ENCODE peak calls at places on chromosomes 2 and 18, in four cellular contexts. H, D, P and X are unnamed samples.
A peak's percentile ranks its signal among the peaks of the same experiment; 100 is the strongest.

GRCh38 chr2:203451011-203451410 is 84.1 kb downstream of the RAPH1 start:
- DNase-seq in H (no peak), D (no peak), P (no peak), X (no peak)

GRCh38 chr2:2931676-2932075 is 445.9 kb downstream of the EIPR1 start:
- DNase-seq in H (no peak), D (no peak), P (no peak), X (no peak)

GRCh38 chr2:121171625-121172119 is 113.3 kb downstream of the TFCP2L1 start:
- DNase-seq in H (no peak), D (no peak), P (no peak), X (no peak)

GRCh38 chr18:73045037-73045436 is 177.2 kb upstream of the NETO1 start:
- DNase-seq in H (no peak), D (no peak), P (no peak), X (no peak)

GRCh38 chr18:12599966-12600365 is 57.9 kb downstream of the SPIRE1 start:
- DNase-seq in H (no peak), D (no peak), P (no peak), X (no peak)

GRCh38 chr2:28484835-28485234 is 11.0 kb upstream of the PLB1 start:
- DNase-seq in H (no peak), D (no peak), P (no peak), X (no peak)

GRCh38 chr2:225326969-225327368 is 72.5 kb upstream of the NYAP2 start:
- DNase-seq in H (no peak), D (no peak), P (no peak), X (no peak)

GRCh38 chr2:10342245-10342951 is 39.7 kb downstream of the HPCAL1 start:
- DNase-seq in H (no peak), D (no peak), P (no peak), X (no peak)

GRCh38 chr2:108594132-108594981 is 60.1 kb downstream of the LIMS1 start:
- DNase-seq in H (no peak), D (no peak), P (no peak), X (no peak)

GRCh38 chr2:240419321-240419720 is 16.1 kb upstream of the GPC1 start:
- DNase-seq in H (no peak), D (no peak), P (no peak), X (no peak)

GRCh38 chr2:10447300-10448207 is 573 bp downstream of the ODC1 start:
- DNase-seq in H (no peak), D (peak; percentile 47), P (no peak), X (peak; percentile 25)

GRCh38 chr2:50751255-50752069 is 280.5 kb downstream of the NRXN1 start:
- DNase-seq in H (no peak), D (no peak), P (no peak), X (no peak)

DNA sequence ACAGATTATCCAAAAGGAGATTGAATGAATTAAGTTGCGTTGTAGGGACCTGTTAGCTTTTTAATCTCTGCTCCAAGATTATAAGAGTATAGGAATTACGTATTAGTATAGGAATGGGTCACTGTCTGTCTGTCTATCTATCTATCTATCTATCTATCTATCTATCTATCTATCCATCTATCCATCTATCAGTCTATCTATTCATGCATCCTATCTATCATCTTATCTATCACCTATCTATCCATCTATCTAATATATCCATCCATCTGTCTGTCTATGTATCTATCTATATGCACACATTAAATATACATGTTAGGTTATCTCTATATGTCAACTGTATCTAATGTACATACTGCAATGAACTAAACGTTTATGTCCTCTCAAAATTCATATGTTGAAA is 255.8 kb downstream of the LPIN1 start:
- DNase-seq in H (no peak), D (no peak), P (no peak), X (no peak)
- H3K9me3 ChIP-seq in H (no peaks in the 10 kb centered on the region), D (no peaks in the 10 kb centered on the region), P (no peaks in the 10 kb centered on the region), X (no peaks in the 10 kb centered on the region)

DNA sequence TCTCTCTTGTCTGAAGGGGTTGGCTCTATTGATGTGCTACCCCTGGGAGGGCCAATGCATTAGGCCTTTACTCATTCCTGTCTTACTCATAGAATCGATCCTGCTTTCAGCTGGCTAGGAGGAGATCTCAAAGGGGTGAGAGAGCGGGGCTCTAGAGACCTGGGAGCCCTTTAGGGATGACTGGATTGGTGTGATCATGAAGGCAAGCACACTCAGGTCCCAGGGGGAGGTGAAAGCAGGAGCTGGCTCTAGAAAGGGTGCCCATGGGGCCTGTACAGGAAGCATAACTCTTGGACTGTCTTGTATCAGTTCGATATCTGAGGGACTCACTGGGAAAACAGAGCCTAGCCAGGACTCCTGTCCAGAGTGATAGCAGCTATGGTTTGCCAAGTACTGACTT is 47.8 kb downstream of the INPP4A start:
- DNase-seq in H (no peak), D (no peak), P (no peak), X (no peak)
- H3K9me3 ChIP-seq in H (no peaks in the 10 kb centered on the region), D (no peaks in the 10 kb centered on the region), P (peaks cover 10% of the 10 kb centered on the region), X (no peaks in the 10 kb centered on the region)

GRCh38 chr18:66724664-66725356 is 120.9 kb upstream of the CDH19 start:
- DNase-seq in H (no peak), D (no peak), P (no peak), X (no peak)

GRCh38 chr18:66728951-66729350 is 125.1 kb upstream of the CDH19 start:
- DNase-seq in H (no peak), D (no peak), P (no peak), X (no peak)

GRCh38 chr18:66727991-66728390 is 124.1 kb upstream of the CDH19 start:
- DNase-seq in H (no peak), D (no peak), P (no peak), X (no peak)

GRCh38 chr18:66734451-66734850 is 130.6 kb upstream of the CDH19 start:
- DNase-seq in H (no peak), D (no peak), P (no peak), X (no peak)

DNA sequence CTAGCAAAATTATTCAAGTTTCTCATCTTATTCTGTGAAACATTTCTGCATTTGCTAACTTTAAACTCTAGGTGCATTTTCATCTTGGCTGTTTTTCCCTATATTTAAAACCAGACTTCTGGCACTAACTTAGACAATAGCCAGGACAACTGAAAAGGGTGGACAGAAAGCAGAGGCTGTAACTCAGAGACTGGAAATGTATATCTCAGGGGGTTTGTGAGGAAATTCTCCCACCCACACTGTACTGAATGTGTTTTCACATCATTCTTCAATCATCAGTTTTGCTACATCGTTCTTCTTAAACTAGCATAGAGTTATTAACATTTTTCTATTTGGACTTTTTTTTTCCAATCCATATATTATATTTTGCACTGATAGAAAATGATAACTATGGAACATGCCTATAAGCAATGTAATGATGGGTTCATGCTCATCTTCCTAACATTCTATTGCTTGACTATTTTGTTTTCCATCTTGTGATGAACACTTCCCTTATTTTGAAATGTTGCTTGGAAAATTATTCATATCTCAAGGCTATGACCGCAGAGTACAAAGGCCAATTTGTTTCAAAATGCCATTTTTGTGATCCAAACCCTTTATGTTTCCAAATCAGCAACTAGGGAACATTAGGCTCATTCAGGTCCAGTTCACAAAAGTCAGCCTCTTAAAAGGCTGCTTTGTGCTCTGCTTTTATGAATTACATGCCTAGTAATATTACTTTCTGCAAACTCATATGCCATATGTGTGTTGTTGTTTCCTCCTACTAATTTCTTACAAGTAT is 125.8 kb upstream of the CDH19 start:
- DNase-seq in H (no peak), D (no peak), P (no peak), X (no peak)
- H3K9me3 ChIP-seq in H (no peaks in the 10 kb centered on the region), D (no peaks in the 10 kb centered on the region), P (no peaks in the 10 kb centered on the region), X (no peaks in the 10 kb centered on the region)

DNA sequence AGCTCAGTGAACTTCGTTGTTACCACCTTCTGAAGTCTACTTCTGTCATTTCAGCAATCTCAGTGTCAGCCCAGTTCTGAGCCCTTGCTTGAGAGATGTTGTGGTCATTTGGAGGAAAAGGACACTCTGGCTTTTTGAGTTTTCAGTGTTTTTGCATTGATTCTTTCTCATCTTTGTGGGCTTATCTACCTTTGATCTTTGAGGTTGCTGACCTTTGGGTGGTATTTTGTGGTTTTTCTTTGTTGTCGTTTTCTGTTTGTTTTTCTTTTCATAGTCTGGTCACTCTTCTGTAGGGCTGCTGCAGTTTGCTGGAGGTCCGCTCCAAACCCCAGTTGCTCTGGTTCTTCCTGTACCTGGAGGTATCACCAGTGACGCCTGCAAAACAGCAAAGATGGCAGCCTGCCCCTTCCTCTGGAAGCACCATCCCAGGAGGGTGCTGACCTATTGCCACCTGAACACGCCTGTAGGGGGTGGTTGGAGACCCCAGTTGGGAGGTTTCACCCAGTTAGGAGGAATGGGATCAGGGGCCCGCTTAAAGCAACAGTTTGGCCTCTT is 74.7 kb downstream of the EPC2 start:
- DNase-seq in H (no peak), D (no peak), P (no peak), X (no peak)
- H3K9me3 ChIP-seq in H (no peaks in the 10 kb centered on the region), D (peaks cover 10% of the 10 kb centered on the region), P (no peaks in the 10 kb centered on the region), X (no peaks in the 10 kb centered on the region)

GRCh38 chr2:125885340-125885739 is 770.6 kb upstream of the GYPC start:
- DNase-seq in H (no peak), D (no peak), P (no peak), X (no peak)

DNA sequence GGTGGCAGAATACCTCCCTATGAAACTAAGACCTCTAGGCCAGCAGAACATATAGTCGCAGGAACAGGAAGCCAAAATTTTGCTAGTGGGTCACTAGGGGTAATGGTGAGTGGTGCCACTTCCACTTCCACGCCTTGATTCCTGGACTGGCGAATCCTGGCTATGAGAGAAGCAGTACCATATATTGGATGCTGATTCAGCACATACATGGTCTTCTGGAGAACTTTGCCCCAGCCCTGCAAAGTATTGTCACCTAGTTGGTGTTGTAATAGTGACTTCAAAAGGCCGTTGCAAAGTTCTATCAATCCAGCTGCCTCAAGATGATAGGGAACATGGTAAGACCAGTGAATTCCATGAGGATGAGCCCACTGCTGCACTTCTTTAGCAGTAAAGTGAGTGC is 769.8 kb upstream of the GYPC start:
- DNase-seq in H (no peak), D (no peak), P (no peak), X (no peak)
- H3K9me3 ChIP-seq in H (peaks cover 31% of the 10 kb centered on the region), D (peaks cover 12% of the 10 kb centered on the region), P (no peaks in the 10 kb centered on the region), X (no peaks in the 10 kb centered on the region)

GRCh38 chr18:4734021-4734420 is 278.9 kb upstream of the DLGAP1 start:
- DNase-seq in H (no peak), D (no peak), P (no peak), X (no peak)
- H3K9me3 ChIP-seq in H (no peaks in the 10 kb centered on the region), D (no peaks in the 10 kb centered on the region), P (no peaks in the 10 kb centered on the region), X (no peaks in the 10 kb centered on the region)

GRCh38 chr18:24090876-24091275 is 48.0 kb upstream of the CABYR start:
- DNase-seq in H (no peak), D (no peak), P (no peak), X (no peak)

GRCh38 chr18:24095976-24096375 is 42.9 kb upstream of the CABYR start:
- DNase-seq in H (no peak), D (no peak), P (no peak), X (no peak)

GRCh38 chr18:24089059-24089458 is 49.8 kb upstream of the CABYR start:
- DNase-seq in H (no peak), D (no peak), P (no peak), X (no peak)

GRCh38 chr18:24089626-24090337 is 49.1 kb upstream of the CABYR start:
- DNase-seq in H (no peak), D (no peak), P (no peak), X (no peak)

DNA sequence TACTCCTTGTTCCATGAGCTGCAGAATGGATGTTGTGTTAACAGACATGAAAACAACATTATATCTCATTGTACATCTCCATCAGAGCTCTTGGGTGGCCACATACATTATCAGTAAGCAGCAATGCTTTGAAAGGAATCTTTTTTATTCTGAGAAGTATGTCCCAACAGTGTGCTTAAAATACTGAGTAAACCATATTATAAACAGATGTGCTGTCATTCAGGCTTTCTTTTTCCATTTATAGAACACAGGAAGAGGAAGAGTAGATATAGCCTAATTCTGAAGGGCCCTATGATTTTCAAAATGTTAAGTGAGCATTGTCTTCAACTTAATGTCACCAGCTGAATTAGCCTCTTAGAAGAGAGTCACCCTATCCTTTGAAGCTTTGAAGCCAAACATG is 44.3 kb upstream of the CABYR start:
- DNase-seq in H (no peak), D (no peak), P (no peak), X (no peak)
- H3K9me3 ChIP-seq in H (peaks cover 13% of the 10 kb centered on the region), D (peaks cover 6% of the 10 kb centered on the region), P (no peaks in the 10 kb centered on the region), X (no peaks in the 10 kb centered on the region)